ENCODE peak calls at places on chromosomes 3 and 15, in seven cellular contexts. R is IMR-90, A is suprapubic skin, Q is heart left ventricle, W is testis, S is body of pancreas, P is Peyer's patch. U is an unnamed sample.

GRCh38 chr3:89932882-89933281 is 825.5 kb downstream of the EPHA3 start:
- DNase-seq in R (no peak), A (no peak), Q (no peak), W (no peak), S (no peak), P (no peak), U (no peak)

GRCh38 chr3:184760337-184761119 is 48.7 kb upstream of the MAGEF1 start:
- DNase-seq in R (no peak), A (no peak), Q (no peak), W (no peak), S (no peak), P (no peak), U (no peak)

GRCh38 chr3:48406443-48407431 is 23.1 kb downstream of the PLXNB1 start:
- DNase-seq in R (no peak), A (no peak), Q (no peak), W (peak; percentile 9), S (no peak), P (no peak), U (no peak)

GRCh38 chr3:74267583-74268184 is 346.8 kb downstream of the CNTN3 start:
- DNase-seq in R (peak; percentile 63), A (no peak), Q (no peak), W (peak; percentile 75), S (peak; percentile 53), P (no peak), U (peak; percentile 20)

GRCh38 chr3:133568294-133569014 is 5.0 kb upstream of the CDV3 start:
- DNase-seq in R (peak; percentile 92), A (no peak), Q (no peak), W (no peak), S (no peak), P (no peak), U (peak; percentile 85)

GRCh38 chr3:190319660-190320059 is 2.6 kb downstream of the CLDN1 start:
- DNase-seq in R (peak; percentile 67), A (no peak), Q (no peak), W (no peak), S (peak; percentile 67), P (no peak), U (peak; percentile 93)

GRCh38 chr3:190301591-190301990 is 20.7 kb downstream of the CLDN1 start:
- DNase-seq in R (no peak), A (no peak), Q (no peak), W (no peak), S (no peak), P (no peak), U (no peak)

GRCh38 chr15:89017370-89018066 is 70.7 kb upstream of the ABHD2 start:
- DNase-seq in R (peak; percentile 71), A (peak; percentile 92), Q (peak; percentile 79), W (peak; percentile 85), S (peak; percentile 60), P (peak; percentile 83), U (peak; percentile 84)

GRCh38 chr15:89998141-89998661 is 2.9 kb upstream of the ZNF710 start:
- DNase-seq in R (peak; percentile 85), A (no peak), Q (no peak), W (no peak), S (peak; percentile 86), P (no peak), U (peak; percentile 94)

GRCh38 chr3:127220497-127220896 is 27.6 kb downstream of the PRR23E start:
- DNase-seq in R (no peak), A (no peak), Q (no peak), W (no peak), S (no peak), P (no peak), U (no peak)

GRCh38 chr3:175149675-175150074 is 290.5 kb downstream of the NAALADL2 start:
- DNase-seq in R (peak; percentile 5), A (no peak), Q (no peak), W (no peak), S (peak; percentile 76), P (peak; percentile 55), U (peak; percentile 7)

GRCh38 chr15:60918234-60918964 is 310.7 kb downstream of the RORA start:
- DNase-seq in R (no peak), A (no peak), Q (no peak), W (no peak), S (peak; percentile 74), P (no peak), U (no peak)

GRCh38 chr3:90062018-90062417 is 954.6 kb downstream of the EPHA3 start:
- DNase-seq in R (peak; percentile 2), A (no peak), Q (no peak), W (no peak), S (no peak), P (no peak), U (peak; percentile 13)

GRCh38 chr3:632571-633170 is 436.1 kb downstream of the CHL1 start:
- DNase-seq in R (peak; percentile 18), A (no peak), Q (peak; percentile 7), W (peak; percentile 88), S (peak; percentile 47), P (peak; percentile 61), U (no peak)

GRCh38 chr3:129002573-129003569 is 1.8 kb downstream of the EFCC1 start:
- DNase-seq in R (no peak), A (no peak), Q (no peak), W (no peak), S (no peak), P (no peak), U (no peak)

GRCh38 chr3:138941259-138941885 is 5.6 kb downstream of the FOXL2 start:
- DNase-seq in R (peak; percentile 33), A (no peak), Q (no peak), W (peak; percentile 25), S (peak; percentile 35), P (no peak), U (no peak)

GRCh38 chr15:85690546-85691226 is 104.0 kb downstream of the KLHL25 start:
- DNase-seq in R (no peak), A (no peak), Q (no peak), W (no peak), S (no peak), P (no peak), U (no peak)

GRCh38 chr3:9649791-9650521 is 651 bp downstream of the MTMR14 start:
- DNase-seq in R (no peak), A (no peak), Q (no peak), W (no peak), S (no peak), P (no peak), U (peak; percentile 4)

GRCh38 chr3:52483081-52483480 is 12.1 kb upstream of the STAB1 start:
- DNase-seq in R (no peak), A (no peak), Q (no peak), W (no peak), S (no peak), P (no peak), U (no peak)
- TF ChIP-seq CTCF in R (no peak), A (no peak), Q (no peak), W (no peak), S (no peak), P (no peak), U (no peak)

DNA sequence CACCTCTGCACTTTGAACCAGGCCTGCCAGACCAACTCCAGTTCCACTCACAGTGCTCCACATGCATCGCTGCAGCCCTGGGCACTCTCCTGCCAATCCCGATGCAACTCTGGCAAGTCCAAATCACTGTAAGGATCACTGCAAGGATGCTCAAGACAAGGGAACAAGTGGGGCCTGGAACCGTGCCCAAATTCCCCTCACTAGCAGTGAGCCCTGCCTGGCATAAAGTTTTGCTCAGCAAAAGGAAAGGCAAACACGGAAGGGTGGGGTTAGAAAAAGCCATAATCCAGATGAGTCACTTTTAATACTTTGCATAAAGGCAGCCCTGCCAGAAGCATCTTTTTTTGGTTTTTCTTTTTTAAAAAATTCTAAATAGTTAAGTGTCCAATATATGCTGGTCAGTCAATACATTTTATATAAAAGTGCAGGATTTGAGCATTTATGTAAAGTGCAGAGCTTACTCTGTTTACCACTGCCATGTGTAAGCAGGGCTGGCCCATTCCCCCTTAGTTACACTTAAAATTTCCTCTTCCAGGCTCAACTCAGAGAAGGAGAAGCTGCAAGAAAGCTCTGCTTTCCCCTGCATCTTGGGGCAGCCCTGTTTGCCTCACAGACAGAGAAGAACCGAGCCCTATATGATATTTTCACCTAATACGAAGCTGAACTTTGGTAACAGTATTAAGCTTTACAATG is 102.2 kb downstream of the CD47 start:
- DNase-seq in R (peak; percentile 47), A (peak; percentile 82), Q (peak; percentile 25), W (peak; percentile 42), S (peak; percentile 23), P (peak; percentile 54), U (peak; percentile 63)
- H3K27ac ChIP-seq in R (no peak overlapping the region), A (peak overlapping the region; percentile 49), Q (no peak overlapping the region), W (no peak overlapping the region), S (peak overlapping the region; percentile 15), P (no peak overlapping the region), U (peak overlapping the region; percentile 84)

GRCh38 chr15:70976856-70977255 is 84.2 kb downstream of the LRRC49 start:
- DNase-seq in R (peak; percentile 87), A (no peak), Q (no peak), W (no peak), S (no peak), P (no peak), U (no peak)

DNA sequence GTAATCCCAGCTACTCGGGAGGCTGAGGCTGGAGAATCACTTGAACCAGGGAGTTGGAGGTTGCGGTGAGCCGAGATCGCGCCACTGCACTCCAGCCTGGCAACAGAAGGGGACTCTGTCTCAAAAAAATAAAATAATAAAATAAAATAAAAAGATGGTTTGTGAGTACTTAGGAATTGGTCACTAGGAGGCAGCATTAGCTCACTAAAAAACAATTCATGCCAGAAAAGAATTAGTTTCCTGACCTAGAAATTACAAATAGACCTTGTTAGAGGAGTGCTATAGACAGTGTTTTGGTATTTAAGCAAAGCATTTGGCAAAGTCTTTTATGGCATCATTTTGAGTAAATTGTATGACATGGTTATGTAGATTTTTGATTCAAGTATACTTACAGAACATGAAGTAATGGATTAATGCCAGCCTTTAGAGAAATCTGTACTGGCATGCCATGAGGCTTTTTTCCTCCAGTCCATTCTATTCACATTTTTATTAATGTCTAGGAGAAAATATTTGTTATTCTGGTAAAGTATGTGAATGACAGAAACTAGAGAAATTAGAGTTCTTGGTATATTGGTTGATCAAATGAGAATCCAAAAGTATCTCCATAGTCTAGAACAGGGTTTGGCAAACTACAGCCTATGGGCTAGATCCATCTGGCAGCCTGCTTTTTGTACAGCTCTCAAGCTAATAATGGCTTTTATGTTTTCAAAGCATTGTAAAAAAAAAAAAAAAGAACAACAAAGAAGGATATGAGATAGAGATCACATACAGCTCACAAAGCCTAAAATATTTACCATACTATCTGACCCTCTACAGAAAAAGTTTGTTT is 81.6 kb downstream of the LRRC49 start:
- DNase-seq in R (peak; percentile 83), A (no peak), Q (no peak), W (no peak), S (no peak), P (no peak), U (peak; percentile 17)
- TF ChIP-seq CTCF in R (peak; percentile 63), A (no peak), Q (peak; percentile 39), W (no peak), S (no peak), P (no peak), U (peak; percentile 28)

GRCh38 chr3:73070675-73071575 is 9.5 kb downstream of the EBLN2 start:
- DNase-seq in R (peak; percentile 92), A (no peak), Q (no peak), W (no peak), S (no peak), P (no peak), U (no peak)

GRCh38 chr3:73068419-73068818 is 7.0 kb downstream of the EBLN2 start:
- DNase-seq in R (no peak), A (no peak), Q (no peak), W (no peak), S (no peak), P (no peak), U (no peak)

GRCh38 chr3:73069187-73069586 is 7.7 kb downstream of the EBLN2 start:
- DNase-seq in R (no peak), A (no peak), Q (no peak), W (no peak), S (no peak), P (no peak), U (no peak)

GRCh38 chr3:73071952-73072351 is 10.5 kb downstream of the EBLN2 start:
- DNase-seq in R (no peak), A (no peak), Q (no peak), W (no peak), S (no peak), P (no peak), U (no peak)

GRCh38 chr3:73069775-73070444 is 8.5 kb downstream of the EBLN2 start:
- DNase-seq in R (no peak), A (no peak), Q (no peak), W (no peak), S (no peak), P (no peak), U (no peak)
- H3K27ac ChIP-seq in R (peak overlapping the region; percentile 23), A (no peak overlapping the region), Q (no peak overlapping the region), W (no peak overlapping the region), S (no peak overlapping the region), P (no peak overlapping the region), U (no peak overlapping the region)